ENCODE peak calls at places on chromosomes 5 and 9, in six cellular contexts. K is activated T-cell treated with anti-CD3 and anti-CD28 coated beads for 1 hour; Y is lower leg skin; F is stimulated activated CD4-positive, alpha-beta T cell treated with anti-CD3 and anti-CD28 coated beads, Interleukin-1b, Interleukin-23, amount 100 ng/mL, for 48 hours; E is cardiac fibroblast; Q is RPMI8226. B is an unnamed sample.

GRCh38 chr5:151383011-151383410 is 35.7 kb upstream of the SLC36A2 start:
- DNase-seq in E (no peak), K (no peak), Y (no peak), Q (no peak), F (no peak), B (no peak)

GRCh38 chr9:97419315-97419867 is 7.5 kb downstream of the TDRD7 start:
- DNase-seq in Q (no peak), Y (no peak), E (peak), F (no peak), K (no peak), B (peak)

GRCh38 chr5:75509956-75510355 is 1.5 kb downstream of the CERT1 start:
- DNase-seq in Y (no peak), Q (no peak), K (no peak), F (no peak), E (peak), B (peak)

GRCh38 chr5:172760136-172760535 is 10.9 kb downstream of the DUSP1 start:
- DNase-seq in F (no peak), E (no peak), Q (no peak), Y (no peak), K (no peak), B (no peak)

GRCh38 chr5:131609774-131610173 is 25.3 kb downstream of the RAPGEF6 start:
- DNase-seq in F (no peak), Q (no peak), K (no peak), E (no peak), Y (no peak), B (peak)

GRCh38 chr5:128135286-128135685 is 51.7 kb downstream of the SLC12A2 start:
- DNase-seq in Q (no peak), E (no peak), K (no peak), Y (no peak), F (no peak), B (no peak)

GRCh38 chr5:72036951-72037350 is 70.3 kb upstream of the MAP1B start:
- DNase-seq in F (no peak), Y (no peak), K (no peak), Q (no peak), E (peak), B (peak)

GRCh38 chr5:31049933-31050704 is 143.4 kb upstream of the CDH6 start:
- DNase-seq in E (no peak), F (no peak), Y (no peak), Q (no peak), K (no peak), B (no peak)

GRCh38 chr5:73448072-73448432 is 525 bp downstream of the FOXD1 start:
- DNase-seq in F (no peak), E (no peak), Q (no peak), Y (no peak), K (no peak), B (no peak)

GRCh38 chr9:7901676-7902075 is 102.1 kb upstream of the DMAC1 start:
- DNase-seq in F (no peak), E (peak), K (no peak), Q (no peak), Y (no peak), B (peak)

GRCh38 chr5:78547731-78548189 is 100.8 kb downstream of the LHFPL2 start:
- DNase-seq in Y (peak), K (no peak), Q (no peak), F (no peak), E (peak), B (peak)

GRCh38 chr9:95091971-95092320 is 225.6 kb downstream of the FANCC start:
- DNase-seq in Q (no peak), F (no peak), K (no peak), Y (no peak), E (peak), B (peak)

GRCh38 chr5:109411627-109412026 is 1.9 kb upstream of the PJA2 start:
- DNase-seq in Q (no peak), K (no peak), F (no peak), E (peak), Y (no peak), B (peak)

GRCh38 chr5:111367081-111367480 is 142.9 kb downstream of the CAMK4 start:
- DNase-seq in Q (no peak), K (no peak), E (peak), Y (no peak), F (no peak), B (peak)

GRCh38 chr9:109519366-109519765 is 21.3 kb upstream of the PTPN3 start:
- DNase-seq in E (no peak), K (no peak), F (no peak), Y (no peak), Q (no peak), B (no peak)

GRCh38 chr9:124950050-124950718 is 9.3 kb upstream of the GOLGA1 start:
- DNase-seq in E (no peak), Y (no peak), Q (no peak), F (no peak), K (no peak), B (no peak)